ENCODE peak calls at places on chromosomes 4 and X, in six cellular contexts. V is HCT116, K is GM12878, M is H1, R is K562, E is SK-N-SH. P is an unnamed sample.

GRCh38 chrX:56550667-56551066 is 12.8 kb upstream of the UBQLN2 start:
- DNase-seq in R (no peak), E (no peak), V (no peak), K (no peak), M (no peak), P (no peak)

GRCh38 chr4:156053174-156053573 is 99.5 kb upstream of the CTSO start:
- DNase-seq in V (no peak), R (no peak), M (no peak), E (no peak), K (no peak), P (no peak)

GRCh38 chr4:128978985-128979384 is 114.4 kb downstream of the SCLT1 start:
- DNase-seq in E (no peak), R (no peak), K (no peak), V (no peak), M (no peak), P (no peak)

GRCh38 chrX:10050481-10050880 is 83.3 kb downstream of the CLDN34 start:
- DNase-seq in M (peak), K (no peak), V (no peak), E (no peak), R (no peak), P (peak)

GRCh38 chr4:61086357-61086756 is 113.8 kb upstream of the ADGRL3 start:
- DNase-seq in R (no peak), M (no peak), V (no peak), E (no peak), K (no peak), P (no peak)

GRCh38 chrX:112888916-112889315 is 48.3 kb upstream of the AMOT start:
- DNase-seq in R (no peak), V (no peak), K (no peak), M (no peak), E (no peak), P (no peak)

GRCh38 chrX:7132335-7133035 is 15.0 kb upstream of the STS start:
- DNase-seq in M (peak), K (no peak), E (no peak), R (peak), V (peak), P (no peak)

GRCh38 chrX:38891641-38892413 is 90.6 kb downstream of the MID1IP1 start:
- DNase-seq in V (no peak), K (no peak), E (no peak), M (no peak), R (no peak), P (no peak)

GRCh38 chrX:10008483-10009056 is 41.4 kb downstream of the CLDN34 start:
- DNase-seq in M (no peak), R (no peak), E (no peak), K (no peak), V (no peak), P (peak)

GRCh38 chr4:4439782-4440181 is 52.9 kb downstream of the NSG1 start:
- DNase-seq in R (no peak), V (no peak), K (no peak), E (no peak), M (no peak), P (no peak)

GRCh38 chr4:168634276-168634802 is 137.5 kb downstream of the PALLD start:
- DNase-seq in K (no peak), M (no peak), E (no peak), R (no peak), V (no peak), P (peak)

GRCh38 chr4:81684357-81684756 is 212.7 kb upstream of the RASGEF1B start:
- DNase-seq in E (no peak), V (no peak), K (no peak), R (no peak), M (no peak), P (no peak)

GRCh38 chrX:118455013-118455412 is 40.6 kb upstream of the DOCK11 start:
- DNase-seq in R (no peak), V (no peak), M (no peak), K (no peak), E (no peak), P (no peak)

GRCh38 chr4:60992037-60992436 is 208.1 kb upstream of the ADGRL3 start:
- DNase-seq in M (no peak), V (no peak), E (no peak), K (no peak), R (no peak), P (no peak)

GRCh38 chr4:113049421-113050355 is at the start of gene ANK2:
- DNase-seq in R (no peak), M (peak), V (no peak), K (no peak), E (peak), P (no peak)

GRCh38 chrX:26192204-26192603 is at the start of gene MAGEB6:
- DNase-seq in K (no peak), R (no peak), V (no peak), E (no peak), M (no peak), P (no peak)

GRCh38 chr4:108774809-108775530 is 12.1 kb upstream of the ETNPPL start:
- DNase-seq in K (no peak), V (peak), M (no peak), E (no peak), R (no peak), P (no peak)

GRCh38 chr4:7607156-7607910 is 172.6 kb upstream of the PSAPL1 start:
- DNase-seq in M (no peak), K (no peak), V (no peak), R (no peak), E (no peak), P (no peak)

GRCh38 chr4:101941816-101942358 is 151.4 kb downstream of the BANK1 start:
- DNase-seq in M (no peak), R (no peak), V (no peak), K (no peak), E (no peak), P (no peak)

GRCh38 chr4:146343776-146344175 is 129.4 kb downstream of the REELD1 start:
- DNase-seq in V (no peak), E (no peak), K (no peak), M (no peak), R (no peak), P (no peak)

GRCh38 chr4:53962516-53963225 is 101.7 kb downstream of the CHIC2 start:
- DNase-seq in V (no peak), R (no peak), E (peak), K (no peak), M (no peak), P (no peak)

GRCh38 chr4:123825596-123826291 is 429.1 kb downstream of the SPRY1 start:
- DNase-seq in E (no peak), R (no peak), K (no peak), V (no peak), M (no peak), P (no peak)

GRCh38 chrX:102959471-102959870 is 22.4 kb downstream of the RAB40AL start:
- DNase-seq in K (no peak), M (no peak), V (peak), R (no peak), E (no peak), P (no peak)

GRCh38 chr4:110175634-110176033 is 22.8 kb downstream of the ELOVL6 start:
- DNase-seq in V (no peak), M (no peak), K (no peak), R (no peak), E (no peak), P (no peak)

GRCh38 chrX:70494441-70494840 is 49.8 kb downstream of the DLG3 start:
- DNase-seq in V (no peak), K (no peak), R (no peak), M (no peak), E (no peak), P (no peak)

GRCh38 chr4:48103483-48104139 is 30.4 kb downstream of the TXK start:
- DNase-seq in K (no peak), V (no peak), M (no peak), R (no peak), E (no peak), P (no peak)

GRCh38 chr4:17163156-17163555 is 264.7 kb upstream of the LDB2 start:
- DNase-seq in K (no peak), V (no peak), E (no peak), M (no peak), R (no peak), P (no peak)

DNA sequence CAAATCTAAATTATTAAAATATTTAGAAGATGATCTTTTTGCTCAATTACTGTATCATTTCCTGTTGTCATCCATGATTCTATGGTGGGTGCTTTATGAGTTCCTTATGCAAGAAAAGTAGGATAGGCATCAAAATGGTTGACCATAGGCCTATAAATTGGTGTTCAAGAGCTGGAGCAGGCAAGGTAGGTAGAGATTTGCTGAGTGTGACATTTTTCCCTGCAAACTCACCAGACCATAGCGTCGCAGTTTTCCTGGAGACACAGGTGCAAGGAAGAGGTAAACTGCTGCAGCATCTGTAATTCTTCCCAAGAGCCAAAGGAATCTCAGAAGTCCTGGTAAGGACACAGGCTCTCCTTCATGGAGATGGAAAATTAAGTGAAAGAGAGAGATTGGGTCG is 33.7 kb upstream of the DCLK2 start:
- DNase-seq in M (no peak), K (no peak), R (no peak), E (no peak), V (no peak), P (no peak)
- TF ChIP-seq JUND in M (no peak), K (no peak), R (no peak), E (no peak), V (no peak), P (no peak)

GRCh38 chrX:150849486-150849885 is 49.0 kb downstream of the CD99L2 start:
- DNase-seq in E (no peak), K (no peak), M (no peak), V (no peak), R (no peak), P (no peak)

GRCh38 chrX:150848914-150849365 is 49.5 kb downstream of the CD99L2 start:
- DNase-seq in M (no peak), K (no peak), R (peak), V (no peak), E (no peak), P (peak)

GRCh38 chrX:150846130-150846529 is 52.3 kb downstream of the CD99L2 start:
- DNase-seq in V (no peak), K (no peak), E (no peak), M (no peak), R (no peak), P (no peak)

GRCh38 chrX:150845091-150845490 is 53.4 kb downstream of the CD99L2 start:
- DNase-seq in M (no peak), V (no peak), K (no peak), E (no peak), R (no peak), P (no peak)

DNA sequence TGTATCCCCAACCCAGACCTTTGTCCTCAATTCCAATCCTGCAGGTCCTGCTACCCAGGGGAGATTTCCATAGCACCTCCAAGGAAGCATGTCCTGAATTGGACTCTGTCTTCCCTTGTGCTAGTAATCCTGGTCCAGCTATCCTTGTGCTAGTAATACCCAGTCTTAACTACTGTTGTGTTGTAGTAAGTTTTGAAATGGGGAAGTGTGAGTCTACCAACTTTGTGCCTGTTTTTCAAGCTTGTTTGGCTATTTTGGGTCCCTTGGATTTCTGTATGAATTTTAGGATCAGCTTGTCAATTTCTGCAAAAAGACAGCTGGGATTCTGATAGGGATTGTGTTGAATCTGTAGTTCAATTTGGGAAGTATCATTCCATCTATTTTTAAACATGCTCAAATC is 51.4 kb downstream of the CD99L2 start:
- DNase-seq in R (no peak), K (no peak), M (no peak), V (no peak), E (no peak), P (no peak)
- TF ChIP-seq JUND in R (no peak), K (no peak), M (no peak), V (no peak), E (no peak), P (no peak)

DNA sequence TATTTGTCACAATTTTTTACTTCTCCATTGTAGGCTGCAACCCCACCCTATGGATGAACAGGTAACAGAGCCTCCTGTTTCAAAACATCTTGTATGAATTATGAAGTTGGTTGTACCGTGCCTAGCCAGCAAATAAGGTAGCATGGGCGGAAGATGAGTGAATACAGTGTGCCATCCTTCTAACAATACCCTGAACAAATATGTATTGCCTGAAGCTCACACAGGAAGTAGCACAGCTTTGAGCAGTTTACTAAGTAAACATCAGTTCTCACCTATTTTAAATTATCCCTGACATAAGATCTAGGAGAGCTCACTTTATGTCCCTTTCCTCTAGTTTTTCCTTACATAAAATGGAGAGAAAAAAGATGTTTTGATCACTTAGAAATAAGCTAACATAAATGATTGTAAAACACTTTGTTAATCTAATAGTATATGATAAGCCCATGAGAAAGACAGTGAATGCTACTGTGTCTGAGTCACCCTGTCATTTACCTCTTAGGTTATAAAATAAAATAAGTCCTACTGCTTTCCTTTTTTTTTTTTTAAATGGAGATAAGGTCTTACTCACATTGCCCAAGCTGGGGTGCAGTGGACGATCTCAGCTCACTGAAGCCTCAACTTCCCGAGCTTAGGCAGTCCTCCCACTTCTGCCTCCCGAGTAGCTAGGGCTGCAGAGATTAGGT is 36.6 kb downstream of the GRSF1 start:
- DNase-seq in R (no peak), K (no peak), M (no peak), E (no peak), V (no peak), P (peak)
- TF ChIP-seq JUND in R (no peak), K (no peak), M (no peak), E (no peak), V (no peak), P (no peak)

GRCh38 chr4:55184600-55185523 is 59.5 kb upstream of the KDR start:
- DNase-seq in R (peak), E (no peak), V (peak), K (no peak), M (no peak), P (no peak)
- TF ChIP-seq JUND in R (no peak), E (no peak), V (no peak), K (no peak), M (no peak), P (no peak)

GRCh38 chr4:152162331-152162697 is 373.6 kb downstream of the FBXW7 start:
- DNase-seq in R (no peak), V (no peak), M (no peak), K (no peak), E (no peak), P (no peak)

GRCh38 chr4:152159773-152160172 is 376.1 kb downstream of the FBXW7 start:
- DNase-seq in V (no peak), E (no peak), K (no peak), M (no peak), R (no peak), P (no peak)

GRCh38 chr4:152161676-152162330 is 374.1 kb downstream of the FBXW7 start:
- DNase-seq in K (no peak), E (no peak), M (no peak), R (no peak), V (no peak), P (no peak)

GRCh38 chr4:152156448-152156847 is 379.4 kb downstream of the FBXW7 start:
- DNase-seq in R (no peak), E (no peak), K (no peak), M (no peak), V (no peak), P (no peak)

GRCh38 chr4:152160236-152160800 is 375.6 kb downstream of the FBXW7 start:
- DNase-seq in M (no peak), V (no peak), E (no peak), K (no peak), R (no peak), P (no peak)
- TF ChIP-seq JUND in M (no peak), V (no peak), E (no peak), K (no peak), R (no peak), P (no peak)

GRCh38 chr4:20248155-20248558 is 3.5 kb upstream of the SLIT2 start:
- DNase-seq in R (no peak), V (peak), K (no peak), E (peak), M (no peak), P (peak)

GRCh38 chr4:20251796-20252655 is at the start of gene SLIT2:
- DNase-seq in E (peak), K (no peak), V (peak), M (no peak), R (peak), P (no peak)

GRCh38 chr4:20251061-20251795 is 477 bp upstream of the SLIT2 start:
- DNase-seq in E (no peak), V (no peak), M (no peak), R (peak), K (no peak), P (no peak)

GRCh38 chr4:20252656-20253271 is 1.1 kb downstream of the SLIT2 start:
- DNase-seq in R (no peak), K (no peak), V (no peak), E (peak), M (no peak), P (no peak)

GRCh38 chr4:20249333-20249732 is 2.4 kb upstream of the SLIT2 start:
- DNase-seq in K (no peak), R (no peak), E (peak), V (peak), M (no peak), P (peak)
- TF ChIP-seq JUND in K (no peak), R (no peak), E (no peak), V (no peak), M (no peak), P (no peak)

GRCh38 chr4:37645736-37646135 is 40.4 kb downstream of the RELL1 start:
- DNase-seq in R (no peak), E (no peak), V (no peak), K (no peak), M (no peak), P (no peak)

GRCh38 chr4:37651781-37652377 is 34.3 kb downstream of the RELL1 start:
- DNase-seq in M (no peak), E (no peak), K (no peak), R (no peak), V (no peak), P (no peak)

GRCh38 chr4:37644962-37645361 is 41.2 kb downstream of the RELL1 start:
- DNase-seq in R (no peak), M (no peak), K (no peak), V (no peak), E (no peak), P (no peak)

GRCh38 chr4:37646237-37646636 is 39.9 kb downstream of the RELL1 start:
- DNase-seq in K (no peak), V (no peak), M (no peak), R (no peak), E (no peak), P (no peak)

GRCh38 chr4:37648084-37648817 is 37.9 kb downstream of the RELL1 start:
- DNase-seq in V (peak), K (no peak), R (no peak), E (no peak), M (peak), P (peak)
- TF ChIP-seq JUND in V (peak), K (no peak), R (peak), E (peak), M (no peak), P (peak)